ENCODE peak calls at places on chromosome 16, in eight cellular contexts. C, Q, X, K, I, V, D and N are unnamed samples.

GRCh38 chr16:11229906-11230305 is 26.1 kb downstream of the SOCS1 start:
- DNase-seq in D (no peak), X (no peak), C (no peak), I (no peak), K (no peak), V (peak), Q (no peak), N (no peak)

GRCh38 chr16:17224859-17225258 is 245.9 kb downstream of the XYLT1 start:
- DNase-seq in X (no peak), Q (no peak), C (no peak), D (peak), V (peak), I (no peak), K (no peak), N (no peak)

GRCh38 chr16:66606000-66606751 is 1.7 kb downstream of the CMTM3 start:
- DNase-seq in X (no peak), I (no peak), D (peak), K (no peak), Q (peak), V (no peak), C (no peak), N (no peak)

GRCh38 chr16:70163596-70163995 is 10.0 kb upstream of the CLEC18C start:
- DNase-seq in I (no peak), C (no peak), X (no peak), V (peak), K (no peak), Q (no peak), D (no peak), N (no peak)

GRCh38 chr16:19884021-19884485 is 595 bp downstream of the GPRC5B start:
- DNase-seq in C (peak), V (peak), I (peak), D (no peak), X (no peak), K (no peak), Q (peak), N (no peak)

GRCh38 chr16:67283039-67283825 is 3.9 kb downstream of the PLEKHG4 start:
- DNase-seq in C (no peak), Q (no peak), X (no peak), D (no peak), V (no peak), I (no peak), K (no peak), N (no peak)

GRCh38 chr16:23729503-23730424 is 16.7 kb upstream of the ERN2 start:
- DNase-seq in V (no peak), K (no peak), Q (peak), X (no peak), C (no peak), D (no peak), I (peak), N (no peak)

GRCh38 chr16:75550211-75550662 is 5.8 kb downstream of the TMEM231 start:
- DNase-seq in C (no peak), I (peak), D (peak), K (peak), V (no peak), Q (no peak), X (no peak), N (no peak)

GRCh38 chr16:72848759-72849664 is 198.9 kb downstream of the ZFHX3 start:
- DNase-seq in Q (peak), V (peak), C (no peak), I (peak), X (peak), K (peak), D (no peak), N (peak)

GRCh38 chr16:70715113-70715711 is 29.4 kb upstream of the MTSS2 start:
- DNase-seq in Q (peak), K (no peak), I (peak), X (peak), C (no peak), D (no peak), V (peak), N (peak)

GRCh38 chr16:54402270-54402669 is 115.7 kb upstream of the IRX3 start:
- DNase-seq in Q (no peak), D (no peak), C (no peak), I (no peak), X (no peak), V (no peak), K (no peak), N (no peak)

GRCh38 chr16:48608452-48608851 is 1.5 kb downstream of the N4BP1 start:
- DNase-seq in I (no peak), K (no peak), X (no peak), C (no peak), Q (no peak), V (no peak), D (peak), N (no peak)

GRCh38 chr16:57514891-57515600 is 21.3 kb downstream of the CCDC102A start:
- DNase-seq in V (no peak), K (no peak), I (peak), X (no peak), D (no peak), Q (no peak), C (no peak), N (no peak)

GRCh38 chr16:88194397-88195020 is 188.2 kb upstream of the ZNF469 start:
- DNase-seq in V (peak), C (no peak), D (no peak), Q (peak), X (peak), I (peak), K (no peak), N (no peak)

GRCh38 chr16:72501739-72502653 is 330.0 kb upstream of the PMFBP1 start:
- DNase-seq in Q (no peak), D (peak), X (no peak), C (no peak), I (peak), V (peak), K (peak), N (peak)

GRCh38 chr16:15993946-15994665 is 44.7 kb downstream of the ABCC1 start:
- DNase-seq in I (no peak), C (no peak), X (no peak), Q (no peak), D (no peak), V (no peak), K (no peak), N (no peak)

GRCh38 chr16:80717611-80718010 is 86.8 kb downstream of the CDYL2 start:
- DNase-seq in X (no peak), K (no peak), V (peak), C (no peak), D (no peak), Q (no peak), I (no peak), N (no peak)

GRCh38 chr16:20355114-20355782 is 2.7 kb upstream of the UMOD start:
- DNase-seq in X (no peak), K (no peak), Q (no peak), D (no peak), C (no peak), V (no peak), I (no peak), N (no peak)

GRCh38 chr16:18788828-18789514 is 1.2 kb downstream of the RPS15A start:
- DNase-seq in K (no peak), I (no peak), Q (no peak), C (no peak), X (no peak), V (no peak), D (no peak), N (no peak)

GRCh38 chr16:19393226-19394074 is 24.2 kb upstream of the TMC5 start:
- DNase-seq in C (no peak), X (no peak), K (no peak), D (no peak), V (no peak), Q (no peak), I (no peak), N (peak)

GRCh38 chr16:59164461-59164860 is 430.3 kb upstream of the GOT2 start:
- DNase-seq in Q (no peak), C (no peak), K (no peak), V (no peak), I (no peak), D (no peak), X (no peak), N (no peak)

GRCh38 chr16:6947291-6947690 is 385.4 kb upstream of the RBFOX1 start:
- DNase-seq in Q (no peak), D (no peak), X (no peak), C (no peak), I (no peak), K (no peak), V (no peak), N (no peak)

GRCh38 chr16:49183911-49184310 is 97.7 kb downstream of the CBLN1 start:
- DNase-seq in V (no peak), I (peak), X (no peak), K (no peak), C (no peak), D (no peak), Q (no peak), N (no peak)

GRCh38 chr16:46727630-46728029 is 20.5 kb downstream of the MYLK3 start:
- DNase-seq in K (no peak), I (no peak), X (no peak), D (no peak), V (no peak), C (no peak), Q (peak), N (no peak)

GRCh38 chr16:88727871-88728270 is 21.6 kb downstream of the CTU2 start:
- DNase-seq in D (no peak), Q (no peak), K (no peak), X (no peak), C (no peak), I (peak), V (no peak), N (no peak)

GRCh38 chr16:89581861-89582563 is 6.5 kb downstream of the CPNE7 start:
- DNase-seq in C (no peak), Q (no peak), X (no peak), K (no peak), I (no peak), V (no peak), D (no peak), N (no peak)

GRCh38 chr16:58500329-58501241 is 642 bp downstream of the NDRG4 start:
- DNase-seq in V (no peak), D (peak), Q (peak), I (peak), K (peak), X (peak), C (peak), N (no peak)

GRCh38 chr16:88303405-88303804 is 79.4 kb upstream of the ZNF469 start:
- DNase-seq in C (no peak), V (no peak), Q (no peak), I (no peak), D (no peak), X (no peak), K (no peak), N (no peak)

GRCh38 chr16:8402981-8403853 is 187.1 kb downstream of the TMEM114 start:
- DNase-seq in C (no peak), D (no peak), Q (no peak), V (no peak), X (no peak), I (no peak), K (no peak), N (no peak)

GRCh38 chr16:56600398-56600999 is 7.9 kb upstream of the MT2A start:
- DNase-seq in Q (peak), D (peak), K (peak), I (peak), X (no peak), C (no peak), V (peak), N (no peak)

GRCh38 chr16:49704586-49705155 is 151.2 kb downstream of the ZNF423 start:
- DNase-seq in K (no peak), I (peak), X (no peak), V (no peak), C (no peak), Q (no peak), D (no peak), N (no peak)

GRCh38 chr16:77250395-77250794 is 51.2 kb downstream of the SYCE1L start:
- DNase-seq in C (no peak), I (no peak), X (no peak), Q (no peak), K (no peak), D (no peak), V (no peak), N (no peak)

GRCh38 chr16:89093602-89094251 is at the start of gene ACSF3:
- DNase-seq in K (peak), Q (peak), I (peak), D (peak), V (peak), C (peak), X (no peak), N (no peak)

GRCh38 chr16:14436410-14436955 is 193.6 kb downstream of the PARN start:
- DNase-seq in Q (no peak), V (no peak), D (no peak), C (no peak), K (peak), I (peak), X (no peak), N (no peak)

GRCh38 chr16:11202260-11203091 is 53.5 kb downstream of the SOCS1 start:
- DNase-seq in C (no peak), Q (no peak), I (peak), D (peak), K (no peak), X (no peak), V (no peak), N (no peak)

GRCh38 chr16:11698271-11698689 is 30.0 kb downstream of the SNN start:
- DNase-seq in X (peak), K (no peak), C (no peak), Q (peak), V (no peak), I (no peak), D (no peak), N (no peak)

GRCh38 chr16:87457724-87458423 is 35.0 kb downstream of the ZCCHC14 start:
- DNase-seq in V (no peak), I (no peak), X (no peak), K (no peak), D (no peak), C (no peak), Q (no peak), N (no peak)

GRCh38 chr16:25155553-25156460 is 44.3 kb downstream of the LCMT1 start:
- DNase-seq in V (no peak), I (no peak), K (no peak), C (no peak), D (no peak), X (no peak), Q (no peak), N (no peak)

GRCh38 chr16:22300427-22301071 is 3.3 kb downstream of the POLR3E start:
- DNase-seq in D (no peak), C (peak), I (peak), V (peak), K (peak), X (no peak), Q (no peak), N (no peak)

GRCh38 chr16:81879625-81880024 is 100.5 kb downstream of the PLCG2 start:
- DNase-seq in I (no peak), V (no peak), K (no peak), X (no peak), Q (no peak), D (no peak), C (no peak), N (no peak)
- TF ChIP-seq CTCF in I (peak), V (no peak), K (no peak), X (no peak), Q (no peak), D (no peak), C (no peak), N (no peak)

GRCh38 chr16:1088295-1089170 is 7.5 kb downstream of the C1QTNF8 start:
- DNase-seq in X (no peak), I (no peak), Q (no peak), D (no peak), C (no peak), V (no peak), K (no peak), N (no peak)

GRCh38 chr16:1091992-1092552 is 4.0 kb downstream of the C1QTNF8 start:
- DNase-seq in K (no peak), Q (no peak), I (no peak), V (no peak), D (no peak), C (no peak), X (no peak), N (no peak)

GRCh38 chr16:1090620-1091587 is 5.1 kb downstream of the C1QTNF8 start:
- DNase-seq in X (no peak), I (no peak), V (no peak), C (no peak), K (no peak), D (no peak), Q (no peak), N (no peak)

GRCh38 chr16:1089439-1089821 is 6.6 kb downstream of the C1QTNF8 start:
- DNase-seq in Q (no peak), K (no peak), X (peak), V (no peak), D (no peak), I (no peak), C (no peak), N (no peak)

DNA sequence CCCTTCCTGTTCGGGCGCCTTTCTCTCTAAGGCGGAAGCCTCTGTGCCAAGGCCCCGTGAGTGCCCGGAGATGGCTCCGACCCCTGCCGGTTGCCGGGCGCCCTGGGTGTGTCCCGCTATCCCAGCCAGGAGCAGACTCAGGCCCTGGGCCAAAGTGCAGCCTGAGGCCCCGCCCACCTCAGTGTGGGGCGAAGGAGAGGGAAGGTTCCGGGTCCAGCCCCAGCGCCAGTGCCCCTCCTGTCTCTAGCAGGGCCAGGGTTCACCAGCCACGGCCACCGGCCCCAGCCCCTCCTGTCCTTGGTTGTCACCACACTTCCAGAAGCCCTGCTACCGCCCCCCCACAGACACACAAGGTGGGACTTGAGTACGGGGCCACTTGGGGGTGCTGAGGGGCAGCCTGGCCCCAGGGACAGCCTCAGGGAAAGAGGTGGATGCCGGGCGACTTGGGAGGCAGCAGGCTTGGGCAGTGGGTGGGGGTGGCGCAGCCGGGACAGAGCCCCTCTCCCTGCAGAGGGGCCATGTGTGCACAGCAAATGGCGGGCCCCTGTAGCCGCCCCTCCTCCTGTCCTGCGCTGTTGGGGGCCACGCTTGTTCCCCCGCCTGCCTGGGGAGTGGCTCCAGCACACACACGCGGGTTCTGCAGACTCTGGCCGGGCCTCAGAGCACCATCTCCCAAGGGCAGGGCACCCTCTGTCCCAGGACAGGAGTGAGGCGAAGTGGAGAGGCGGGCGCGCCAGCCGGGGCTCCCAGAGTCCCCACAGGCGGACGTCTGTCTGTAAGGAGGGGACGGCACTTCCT is 6.0 kb downstream of the C1QTNF8 start:
- DNase-seq in V (peak), D (no peak), Q (no peak), C (no peak), X (peak), I (no peak), K (no peak), N (no peak)
- TF ChIP-seq CTCF in V (no peak), D (no peak), Q (no peak), C (no peak), X (no peak), I (no peak), K (no peak), N (no peak)

GRCh38 chr16:9823510-9823909 is 358.7 kb downstream of the GRIN2A start:
- DNase-seq in X (no peak), V (no peak), C (no peak), Q (no peak), K (no peak), D (no peak), I (no peak), N (no peak)

GRCh38 chr16:9824191-9824590 is 358.0 kb downstream of the GRIN2A start:
- DNase-seq in D (no peak), K (no peak), C (no peak), V (no peak), Q (no peak), X (no peak), I (no peak), N (no peak)

GRCh38 chr16:9826630-9827029 is 355.6 kb downstream of the GRIN2A start:
- DNase-seq in C (no peak), X (no peak), Q (no peak), K (no peak), V (no peak), D (no peak), I (no peak), N (no peak)

GRCh38 chr16:9821970-9822369 is 360.3 kb downstream of the GRIN2A start:
- DNase-seq in X (no peak), V (no peak), D (no peak), I (no peak), Q (no peak), C (no peak), K (no peak), N (no peak)

GRCh38 chr16:9827062-9827752 is 355.0 kb downstream of the GRIN2A start:
- DNase-seq in X (no peak), I (no peak), D (no peak), Q (no peak), V (no peak), K (no peak), C (no peak), N (no peak)
- TF ChIP-seq CTCF in X (no peak), I (no peak), D (no peak), Q (no peak), V (no peak), K (no peak), C (no peak), N (no peak)

GRCh38 chr16:74449470-74449869 is 28.2 kb upstream of the CLEC18B start:
- DNase-seq in I (no peak), D (no peak), Q (no peak), V (no peak), X (no peak), C (no peak), K (no peak), N (no peak)
- TF ChIP-seq CTCF in I (no peak), D (no peak), Q (no peak), V (no peak), X (no peak), C (no peak), K (no peak), N (no peak)

GRCh38 chr16:81729451-81729850 is 49.6 kb upstream of the PLCG2 start:
- DNase-seq in X (no peak), Q (no peak), I (peak), V (no peak), K (no peak), C (no peak), D (no peak), N (no peak)
- TF ChIP-seq CTCF in X (no peak), Q (no peak), I (peak), V (no peak), K (no peak), C (no peak), D (no peak), N (no peak)

GRCh38 chr16:30063893-30064745 is 1.4 kb upstream of the ALDOA start:
- DNase-seq in V (peak), X (peak), D (peak), C (peak), Q (peak), I (peak), K (peak), N (no peak)
- TF ChIP-seq CTCF in V (no peak), X (no peak), D (peak), C (peak), Q (no peak), I (peak), K (peak), N (no peak)

GRCh38 chr16:2527784-2528100 is 3.5 kb downstream of the CEMP1 start:
- DNase-seq in V (no peak), X (no peak), I (no peak), D (no peak), K (no peak), Q (no peak), C (no peak), N (no peak)

GRCh38 chr16:2530629-2531318 is 434 bp downstream of the CEMP1 start:
- DNase-seq in C (peak), D (no peak), Q (no peak), I (no peak), V (no peak), X (peak), K (no peak), N (no peak)

GRCh38 chr16:2529961-2530628 is 1.1 kb downstream of the CEMP1 start:
- DNase-seq in X (peak), Q (no peak), V (no peak), C (no peak), D (no peak), K (no peak), I (no peak), N (no peak)

GRCh38 chr16:2528161-2529060 is 2.8 kb downstream of the CEMP1 start:
- DNase-seq in D (no peak), C (no peak), Q (no peak), I (no peak), V (no peak), K (no peak), X (peak), N (no peak)

GRCh38 chr16:2529061-2529931 is 1.9 kb downstream of the CEMP1 start:
- DNase-seq in Q (no peak), D (no peak), I (peak), X (peak), K (no peak), C (no peak), V (no peak), N (no peak)
- TF ChIP-seq CTCF in Q (no peak), D (no peak), I (peak), X (no peak), K (no peak), C (no peak), V (no peak), N (no peak)